ENCODE peak calls at places on chromosomes 12 and 14, in ten cellular contexts. E is CD8-positive, alpha-beta memory T cell; C is neuronal stem cell; U is heart left ventricle; M is cardiac muscle cell; R is RWPE1; I is ovary; N is tibial artery; Z is foreskin keratinocyte; K is HCT116. L is an unnamed sample.

GRCh38 chr14:52922656-52923055 is 28.2 kb downstream of the FERMT2 start:
- DNase-seq in E (no peak), C (no peak), U (no peak), M (no peak), R (no peak), I (no peak), N (no peak), Z (peak), K (no peak), L (peak)

GRCh38 chr14:99936056-99936455 is 129.2 kb upstream of the EVL start:
- DNase-seq in E (no peak), C (no peak), U (no peak), M (no peak), R (peak), I (no peak), N (no peak), Z (no peak), K (no peak), L (no peak)

GRCh38 chr14:54625158-54625557 is 58.2 kb downstream of the SAMD4A start:
- DNase-seq in E (no peak), C (no peak), U (no peak), M (no peak), R (no peak), I (no peak), N (no peak), Z (no peak), K (no peak), L (no peak)

GRCh38 chr14:21467620-21468019 is 9.1 kb downstream of the RAB2B start:
- DNase-seq in E (no peak), C (no peak), U (no peak), M (no peak), R (no peak), I (no peak), N (no peak), Z (peak), K (no peak), L (no peak)

GRCh38 chr14:71432334-71432733 is 499.9 kb upstream of the RGS6 start:
- DNase-seq in E (no peak), C (no peak), U (no peak), M (no peak), R (no peak), I (no peak), N (no peak), Z (no peak), K (no peak), L (no peak)

GRCh38 chr14:81127785-81128184 is 93.0 kb downstream of the GTF2A1 start:
- DNase-seq in E (no peak), C (no peak), U (no peak), M (no peak), R (no peak), I (no peak), N (no peak), Z (no peak), K (no peak), L (no peak)

GRCh38 chr14:69844171-69844570 is 35.0 kb upstream of the SMOC1 start:
- DNase-seq in E (no peak), C (no peak), U (no peak), M (no peak), R (no peak), I (no peak), N (no peak), Z (no peak), K (no peak), L (no peak)

GRCh38 chr12:118981285-118982201 is at the start of gene SRRM4:
- DNase-seq in E (no peak), C (peak), U (peak), M (peak), R (peak), I (no peak), N (no peak), Z (no peak), K (no peak), L (no peak)

GRCh38 chr12:8943565-8944186 is 5.8 kb downstream of the M6PR start:
- DNase-seq in E (no peak), C (no peak), U (no peak), M (no peak), R (no peak), I (no peak), N (no peak), Z (no peak), K (no peak), L (no peak)

GRCh38 chr12:15928870-15929571 is 17.9 kb downstream of the DERA start:
- DNase-seq in E (no peak), C (no peak), U (peak), M (peak), R (no peak), I (no peak), N (no peak), Z (no peak), K (no peak), L (no peak)

GRCh38 chr12:54017027-54017788 is 8.4 kb downstream of the HOXC8 start:
- DNase-seq in E (no peak), C (no peak), U (no peak), M (no peak), R (peak), I (no peak), N (peak), Z (peak), K (no peak), L (no peak)

GRCh38 chr12:71725011-71725410 is 29.7 kb upstream of the RAB21 start:
- DNase-seq in E (no peak), C (no peak), U (no peak), M (no peak), R (no peak), I (no peak), N (no peak), Z (no peak), K (no peak), L (no peak)

GRCh38 chr12:56778756-56779155 is 15.6 kb downstream of the HSD17B6 start:
- DNase-seq in E (no peak), C (no peak), U (no peak), M (no peak), R (no peak), I (no peak), N (no peak), Z (no peak), K (no peak), L (no peak)

GRCh38 chr12:18165422-18165871 is 75.5 kb upstream of the RERGL start:
- DNase-seq in E (no peak), C (no peak), U (no peak), M (no peak), R (no peak), I (no peak), N (no peak), Z (peak), K (no peak), L (peak)

GRCh38 chr14:32611752-32612151 is 282.7 kb downstream of the AKAP6 start:
- DNase-seq in E (no peak), C (no peak), U (no peak), M (no peak), R (peak), I (no peak), N (no peak), Z (peak), K (no peak), L (no peak)

GRCh38 chr12:126582231-126582630 is 1517.0 kb downstream of the AACS start:
- DNase-seq in E (no peak), C (no peak), U (no peak), M (no peak), R (peak), I (no peak), N (no peak), Z (peak), K (no peak), L (no peak)

GRCh38 chr14:69506241-69506595 is 21.7 kb downstream of the PLEKHD1 start:
- DNase-seq in E (no peak), C (no peak), U (no peak), M (no peak), R (no peak), I (no peak), N (no peak), Z (no peak), K (no peak), L (no peak)

GRCh38 chr12:73465106-73465505 is 1072.5 kb upstream of the ATXN7L3B start:
- DNase-seq in E (no peak), C (no peak), U (no peak), M (no peak), R (no peak), I (no peak), N (no peak), Z (no peak), K (no peak), L (no peak)

GRCh38 chr12:55671746-55672145 is 35.1 kb downstream of the OR10P1 start:
- DNase-seq in E (no peak), C (no peak), U (no peak), M (no peak), R (no peak), I (no peak), N (peak), Z (no peak), K (no peak), L (no peak)

GRCh38 chr12:61991663-61992062 is 268.5 kb upstream of the USP15 start:
- DNase-seq in E (no peak), C (no peak), U (no peak), M (no peak), R (no peak), I (no peak), N (no peak), Z (no peak), K (no peak), L (no peak)

GRCh38 chr14:104821971-104822608 is 21.2 kb downstream of the ZBTB42 start:
- DNase-seq in E (no peak), C (no peak), U (peak), M (no peak), R (no peak), I (no peak), N (peak), Z (no peak), K (no peak), L (no peak)

GRCh38 chr12:54385251-54385914 is 850 bp upstream of the ZNF385A start:
- DNase-seq in E (no peak), C (no peak), U (no peak), M (no peak), R (no peak), I (no peak), N (no peak), Z (no peak), K (no peak), L (no peak)

GRCh38 chr14:23578560-23579310 is at the start of gene JPH4:
- DNase-seq in E (no peak), C (no peak), U (no peak), M (no peak), R (no peak), I (peak), N (no peak), Z (no peak), K (no peak), L (no peak)

GRCh38 chr14:69008411-69008810 is 29.3 kb upstream of the ACTN1 start:
- DNase-seq in E (no peak), C (no peak), U (no peak), M (peak), R (no peak), I (no peak), N (no peak), Z (no peak), K (no peak), L (no peak)

GRCh38 chr12:126055521-126055920 is 990.3 kb downstream of the AACS start:
- DNase-seq in E (no peak), C (no peak), U (no peak), M (no peak), R (peak), I (no peak), N (no peak), Z (peak), K (no peak), L (peak)

GRCh38 chr12:127113945-127114344 is 1153.0 kb upstream of the TMEM132C start:
- DNase-seq in E (no peak), C (no peak), U (no peak), M (no peak), R (no peak), I (no peak), N (no peak), Z (no peak), K (no peak), L (no peak)

GRCh38 chr12:117580718-117581062 is 219.3 kb upstream of the NOS1 start:
- DNase-seq in E (no peak), C (peak), U (peak), M (peak), R (peak), I (no peak), N (peak), Z (no peak), K (peak), L (no peak)

GRCh38 chr14:38039526-38039925 is 168.2 kb upstream of the SSTR1 start:
- DNase-seq in E (no peak), C (no peak), U (no peak), M (no peak), R (no peak), I (no peak), N (no peak), Z (no peak), K (no peak), L (no peak)

GRCh38 chr12:12683725-12684124 is 12.3 kb downstream of the GPR19 start:
- DNase-seq in E (no peak), C (no peak), U (no peak), M (no peak), R (no peak), I (no peak), N (no peak), Z (no peak), K (no peak), L (no peak)

GRCh38 chr12:46472893-46473633 is 100.5 kb upstream of the SLC38A2 start:
- DNase-seq in E (no peak), C (no peak), U (peak), M (peak), R (peak), I (no peak), N (no peak), Z (peak), K (no peak), L (no peak)

GRCh38 chr14:29925106-29925722 is 2.4 kb downstream of the PRKD1 start:
- DNase-seq in E (no peak), C (no peak), U (no peak), M (no peak), R (no peak), I (no peak), N (no peak), Z (peak), K (no peak), L (no peak)

GRCh38 chr12:110741795-110742717 is 635 bp downstream of the PPP1CC start:
- DNase-seq in E (peak), C (peak), U (peak), M (peak), R (peak), I (no peak), N (no peak), Z (peak), K (no peak), L (no peak)

DNA sequence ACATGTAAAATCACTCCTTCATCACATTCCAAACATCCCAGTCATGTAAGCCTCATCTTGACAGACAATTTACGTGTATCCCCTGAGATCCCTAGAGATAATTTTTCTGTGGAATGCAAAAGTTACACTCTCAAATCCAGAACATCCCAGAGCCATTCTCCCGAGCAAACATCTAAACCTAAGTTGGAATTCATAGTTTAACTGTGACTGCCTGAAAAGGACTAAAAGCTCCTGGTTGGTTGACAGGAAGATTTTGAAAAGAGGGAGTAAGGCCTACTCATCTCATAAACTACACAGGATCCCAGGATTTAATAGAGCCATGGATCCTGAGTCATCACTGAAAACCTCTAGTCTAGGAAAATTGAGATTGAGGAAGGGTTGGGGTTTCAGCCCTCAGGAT is 123.6 kb downstream of the SCN8A start:
- DNase-seq in E (no peak), C (no peak), U (no peak), M (no peak), R (no peak), I (no peak), N (no peak), Z (peak), K (no peak), L (no peak)
- H3K27ac ChIP-seq in E (no peak), C (no peak), U (no peak), M (no peak), R (no peak), I (no peak), N (no peak), Z (no peak), K (no peak), L (no peak)

DNA sequence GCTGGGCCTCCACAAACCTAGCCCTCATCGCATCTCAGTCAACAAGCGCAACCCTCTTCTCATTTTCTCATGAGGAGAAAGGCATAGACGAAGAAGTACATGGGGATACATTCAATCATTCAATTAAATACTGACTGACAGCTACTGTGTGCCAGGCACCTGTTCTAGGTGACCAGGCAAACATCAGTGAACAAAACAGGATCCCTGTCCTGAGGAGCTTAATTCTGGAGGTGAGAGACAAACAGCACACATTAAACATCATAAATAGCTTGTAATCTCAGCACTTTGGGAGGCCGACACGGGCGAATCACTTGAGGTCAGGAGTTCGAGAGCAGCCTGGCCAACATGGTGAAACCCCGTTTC is 362 bp upstream of the ACYP1 start:
- DNase-seq in E (no peak), C (no peak), U (no peak), M (no peak), R (no peak), I (no peak), N (no peak), Z (no peak), K (no peak), L (no peak)
- H3K27ac ChIP-seq in E (peak), C (no peak), U (no peak), M (no peak), R (peak), I (no peak), N (peak), Z (peak), K (peak), L (peak)

DNA sequence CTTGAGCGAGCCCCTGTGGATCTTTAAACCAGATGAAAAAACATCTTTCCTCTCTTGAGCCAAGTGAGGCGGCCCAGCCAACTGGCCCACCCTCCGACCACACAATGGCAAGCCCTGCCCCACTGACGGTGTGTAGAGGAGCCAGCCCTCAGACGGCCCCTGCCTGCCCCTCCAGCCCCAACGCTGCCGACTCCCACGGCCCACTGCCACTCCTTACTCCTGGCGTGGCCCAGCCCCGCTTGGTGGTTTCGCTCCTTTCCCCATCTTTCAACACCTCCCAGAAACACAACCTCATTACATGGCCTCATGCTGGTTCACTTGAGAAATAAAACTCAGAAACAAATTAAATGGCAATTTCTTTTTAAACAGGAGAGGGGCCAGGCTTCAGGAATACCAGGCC is 80.6 kb upstream of the DICER1 start:
- DNase-seq in E (no peak), C (no peak), U (peak), M (no peak), R (no peak), I (no peak), N (no peak), Z (no peak), K (no peak), L (no peak)
- H3K27ac ChIP-seq in E (no peak), C (no peak), U (no peak), M (no peak), R (no peak), I (no peak), N (no peak), Z (no peak), K (no peak), L (no peak)

DNA sequence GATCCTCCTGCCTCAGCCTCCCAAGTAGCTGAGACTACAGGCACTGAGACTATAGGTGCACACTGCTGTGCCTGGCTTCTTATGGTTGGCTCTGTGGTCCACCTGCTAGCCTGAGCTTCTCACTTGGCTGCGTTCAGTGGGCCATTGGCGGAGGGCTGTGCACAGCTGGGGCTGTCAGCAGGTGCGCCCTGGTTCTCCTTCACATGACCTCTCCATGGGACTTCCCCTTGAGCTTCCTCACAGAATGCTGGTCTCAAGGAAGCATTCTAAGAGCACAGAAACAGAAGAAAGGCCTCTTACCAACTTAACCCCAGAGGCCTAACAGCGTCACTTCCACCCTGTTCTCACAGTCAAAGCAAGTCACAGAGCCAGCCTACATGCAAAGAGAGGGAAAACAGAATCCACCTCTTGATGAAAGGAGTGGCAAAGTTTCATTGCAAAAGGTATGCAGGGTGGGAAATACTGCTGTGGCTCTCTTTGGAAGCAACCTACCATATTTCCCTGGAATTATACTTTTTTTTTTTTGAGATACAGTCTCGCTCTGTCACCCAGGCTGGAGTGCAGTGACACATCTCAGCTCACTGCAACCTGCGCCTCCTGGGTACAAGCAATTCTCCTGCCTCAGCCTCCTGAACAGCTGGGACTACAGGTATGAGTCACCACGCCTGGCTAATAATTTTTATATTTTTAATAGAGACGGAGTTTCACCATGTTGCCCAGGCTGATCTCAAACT is 9.3 kb downstream of the RILPL2 start:
- DNase-seq in E (peak), C (no peak), U (no peak), M (no peak), R (no peak), I (no peak), N (no peak), Z (no peak), K (no peak), L (no peak)
- H3K27ac ChIP-seq in E (peak), C (no peak), U (peak), M (no peak), R (no peak), I (no peak), N (no peak), Z (no peak), K (no peak), L (no peak)

DNA sequence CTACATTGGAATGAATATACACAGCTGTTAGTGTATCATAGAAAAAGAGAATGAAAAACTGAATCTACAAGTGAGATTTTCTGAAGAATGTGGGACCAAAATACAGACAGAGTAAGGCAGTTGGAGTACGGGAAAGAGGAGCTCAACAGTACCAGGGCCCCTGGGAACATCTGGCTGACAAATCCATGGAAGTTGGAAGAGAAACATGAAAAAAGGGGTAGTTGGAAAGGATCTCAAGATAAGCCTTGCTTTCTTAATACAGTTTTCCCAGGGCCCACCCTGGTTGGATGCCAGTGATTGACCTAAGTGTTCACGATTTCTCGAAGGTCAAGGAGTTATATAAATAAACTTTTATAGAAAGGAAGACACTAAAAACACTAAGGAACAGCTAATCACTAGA is 54.0 kb upstream of the SLCO1C1 start:
- DNase-seq in E (no peak), C (no peak), U (no peak), M (no peak), R (no peak), I (no peak), N (no peak), Z (no peak), K (no peak), L (no peak)
- H3K27ac ChIP-seq in E (no peak), C (no peak), U (no peak), M (no peak), R (no peak), I (no peak), N (peak), Z (no peak), K (no peak), L (no peak)

GRCh38 chr14:25111061-25111601 is 61.2 kb upstream of the STXBP6 start:
- DNase-seq in E (no peak), C (no peak), U (peak), M (no peak), R (no peak), I (no peak), N (no peak), Z (peak), K (no peak), L (peak)
- H3K27ac ChIP-seq in E (no peak), C (no peak), U (peak), M (no peak), R (no peak), I (no peak), N (peak), Z (no peak), K (no peak), L (peak)

DNA sequence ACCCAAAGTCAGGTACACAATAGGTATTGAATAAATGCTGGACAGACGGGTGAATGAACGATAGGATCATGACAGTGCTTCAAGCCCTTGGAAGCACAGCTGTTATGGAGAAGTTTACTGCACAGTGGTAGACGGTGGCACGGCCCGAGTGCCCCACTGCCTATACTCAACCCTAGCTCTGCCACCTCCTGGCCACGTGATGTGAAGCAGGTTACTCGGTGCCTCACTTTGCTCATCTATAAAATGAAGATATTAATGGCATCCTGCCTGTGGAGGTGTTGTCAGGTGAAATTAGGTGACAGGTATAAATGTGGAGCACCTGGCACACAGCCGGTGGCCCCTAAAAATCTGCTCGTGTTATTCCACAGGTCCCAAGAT is 5.8 kb downstream of the ASB2 start:
- DNase-seq in E (peak), C (no peak), U (no peak), M (no peak), R (peak), I (no peak), N (no peak), Z (no peak), K (peak), L (no peak)
- H3K27ac ChIP-seq in E (no peak), C (no peak), U (peak), M (no peak), R (no peak), I (no peak), N (peak), Z (no peak), K (no peak), L (no peak)